ENCODE peak calls at places on chromosomes 11 and 22, in ten cellular contexts. One of them, this sample, is unnamed. For H3K4me1 and H3K9me3, the result is how much of the 10 kb centered on the place peaks cover.

GRCh38 chr22:41395531-41396240 is 13.9 kb downstream of the TEF start:
- DNase-seq in psoas muscle: no peak
- DNase-seq in SK-N-SH: no peak
- DNase-seq in colonic mucosa: no peak
- DNase-seq in effector memory CD4-positive, alpha-beta T cell: no peak
- DNase-seq in astrocyte: no peak
- DNase-seq in aorta: no peak
- DNase-seq in MM.1S: no peak
- DNase-seq in adipocyte: no peak
- DNase-seq in small intestine: no peak
- DNase-seq in this sample: no peak

GRCh38 chr11:11568651-11569229 is 53.1 kb downstream of the GALNT18 start:
- DNase-seq in psoas muscle: no peak
- DNase-seq in SK-N-SH: no peak
- DNase-seq in colonic mucosa: no peak
- DNase-seq in effector memory CD4-positive, alpha-beta T cell: no peak
- DNase-seq in astrocyte: no peak
- DNase-seq in aorta: no peak
- DNase-seq in MM.1S: no peak
- DNase-seq in adipocyte: no peak
- DNase-seq in small intestine: no peak
- DNase-seq in this sample: no peak

GRCh38 chr11:404551-405264 is 10.1 kb downstream of the SIGIRR start:
- DNase-seq in psoas muscle: no peak
- DNase-seq in SK-N-SH: no peak
- DNase-seq in colonic mucosa: no peak
- DNase-seq in effector memory CD4-positive, alpha-beta T cell: no peak
- DNase-seq in astrocyte: no peak
- DNase-seq in aorta: no peak
- DNase-seq in MM.1S: no peak
- DNase-seq in adipocyte: no peak
- DNase-seq in small intestine: no peak
- DNase-seq in this sample: no peak

GRCh38 chr11:31690041-31690440 is 121.1 kb downstream of the PAX6 start:
- DNase-seq in psoas muscle: no peak
- DNase-seq in SK-N-SH: no peak
- DNase-seq in colonic mucosa: no peak
- DNase-seq in effector memory CD4-positive, alpha-beta T cell: no peak
- DNase-seq in astrocyte: peak
- DNase-seq in aorta: no peak
- DNase-seq in MM.1S: no peak
- DNase-seq in adipocyte: peak
- DNase-seq in small intestine: no peak
- DNase-seq in this sample: no peak

GRCh38 chr11:105968021-105968697 is 53.9 kb downstream of the MSANTD4 start:
- DNase-seq in psoas muscle: no peak
- DNase-seq in SK-N-SH: no peak
- DNase-seq in colonic mucosa: no peak
- DNase-seq in effector memory CD4-positive, alpha-beta T cell: no peak
- DNase-seq in astrocyte: peak
- DNase-seq in aorta: no peak
- DNase-seq in MM.1S: no peak
- DNase-seq in adipocyte: peak
- DNase-seq in small intestine: no peak
- DNase-seq in this sample: no peak

GRCh38 chr11:61718613-61719302 is 33.7 kb upstream of the MYRF start:
- DNase-seq in psoas muscle: no peak
- DNase-seq in SK-N-SH: peak
- DNase-seq in colonic mucosa: no peak
- DNase-seq in effector memory CD4-positive, alpha-beta T cell: no peak
- DNase-seq in astrocyte: peak
- DNase-seq in aorta: peak
- DNase-seq in MM.1S: no peak
- DNase-seq in adipocyte: peak
- DNase-seq in small intestine: no peak
- DNase-seq in this sample: no peak

GRCh38 chr11:2150206-2150847 is 10.7 kb downstream of the INS start:
- DNase-seq in psoas muscle: no peak
- DNase-seq in SK-N-SH: peak
- DNase-seq in colonic mucosa: no peak
- DNase-seq in effector memory CD4-positive, alpha-beta T cell: no peak
- DNase-seq in astrocyte: peak
- DNase-seq in aorta: no peak
- DNase-seq in MM.1S: no peak
- DNase-seq in adipocyte: peak
- DNase-seq in small intestine: no peak
- DNase-seq in this sample: no peak

GRCh38 chr11:125404811-125405481 is 91.1 kb downstream of the FEZ1 start:
- DNase-seq in psoas muscle: peak
- DNase-seq in SK-N-SH: peak
- DNase-seq in colonic mucosa: peak
- DNase-seq in effector memory CD4-positive, alpha-beta T cell: peak
- DNase-seq in astrocyte: no peak
- DNase-seq in aorta: peak
- DNase-seq in MM.1S: peak
- DNase-seq in adipocyte: peak
- DNase-seq in small intestine: peak
- DNase-seq in this sample: peak

GRCh38 chr11:77672276-77672675 is 34.7 kb upstream of the CLNS1A start:
- DNase-seq in psoas muscle: no peak
- DNase-seq in SK-N-SH: no peak
- DNase-seq in colonic mucosa: peak
- DNase-seq in effector memory CD4-positive, alpha-beta T cell: no peak
- DNase-seq in astrocyte: peak
- DNase-seq in aorta: no peak
- DNase-seq in MM.1S: no peak
- DNase-seq in adipocyte: peak
- DNase-seq in small intestine: peak
- DNase-seq in this sample: peak

GRCh38 chr11:74438681-74439080 is 28.7 kb downstream of the KCNE3 start:
- DNase-seq in psoas muscle: no peak
- DNase-seq in SK-N-SH: no peak
- DNase-seq in colonic mucosa: no peak
- DNase-seq in effector memory CD4-positive, alpha-beta T cell: no peak
- DNase-seq in astrocyte: no peak
- DNase-seq in aorta: no peak
- DNase-seq in MM.1S: no peak
- DNase-seq in adipocyte: no peak
- DNase-seq in small intestine: no peak
- DNase-seq in this sample: no peak

GRCh38 chr11:85540635-85541034 is 86.5 kb downstream of the DLG2 start:
- DNase-seq in psoas muscle: peak
- DNase-seq in SK-N-SH: no peak
- DNase-seq in colonic mucosa: no peak
- DNase-seq in effector memory CD4-positive, alpha-beta T cell: no peak
- DNase-seq in astrocyte: no peak
- DNase-seq in aorta: no peak
- DNase-seq in MM.1S: no peak
- DNase-seq in adipocyte: no peak
- DNase-seq in small intestine: no peak
- DNase-seq in this sample: no peak

GRCh38 chr22:30305906-30306628 is 16.8 kb upstream of the CASTOR1 start:
- DNase-seq in psoas muscle: no peak
- DNase-seq in SK-N-SH: no peak
- DNase-seq in colonic mucosa: peak
- DNase-seq in effector memory CD4-positive, alpha-beta T cell: no peak
- DNase-seq in astrocyte: no peak
- DNase-seq in aorta: no peak
- DNase-seq in MM.1S: peak
- DNase-seq in adipocyte: no peak
- DNase-seq in small intestine: peak
- DNase-seq in this sample: no peak
- H3K4me1 ChIP-seq in psoas muscle: under half
- H3K4me1 ChIP-seq in SK-N-SH: under half
- H3K4me1 ChIP-seq in colonic mucosa: half or more
- H3K4me1 ChIP-seq in effector memory CD4-positive, alpha-beta T cell: half or more
- H3K4me1 ChIP-seq in astrocyte: under half
- H3K4me1 ChIP-seq in aorta: under half
- H3K4me1 ChIP-seq in MM.1S: half or more
- H3K4me1 ChIP-seq in adipocyte: half or more
- H3K4me1 ChIP-seq in small intestine: under half
- H3K4me1 ChIP-seq in this sample: half or more

GRCh38 chr11:121341609-121342008 is 49.0 kb downstream of the SC5D start:
- DNase-seq in psoas muscle: no peak
- DNase-seq in SK-N-SH: no peak
- DNase-seq in colonic mucosa: peak
- DNase-seq in effector memory CD4-positive, alpha-beta T cell: no peak
- DNase-seq in astrocyte: no peak
- DNase-seq in aorta: no peak
- DNase-seq in MM.1S: no peak
- DNase-seq in adipocyte: no peak
- DNase-seq in small intestine: peak
- DNase-seq in this sample: no peak
- H3K4me3 ChIP-seq in psoas muscle: no peak
- H3K4me3 ChIP-seq in SK-N-SH: no peak
- H3K4me3 ChIP-seq in colonic mucosa: no peak
- H3K4me3 ChIP-seq in effector memory CD4-positive, alpha-beta T cell: no peak
- H3K4me3 ChIP-seq in astrocyte: no peak
- H3K4me3 ChIP-seq in aorta: no peak
- H3K4me3 ChIP-seq in MM.1S: no peak
- H3K4me3 ChIP-seq in adipocyte: no peak
- H3K4me3 ChIP-seq in small intestine: no peak
- H3K4me3 ChIP-seq in this sample: no peak

DNA sequence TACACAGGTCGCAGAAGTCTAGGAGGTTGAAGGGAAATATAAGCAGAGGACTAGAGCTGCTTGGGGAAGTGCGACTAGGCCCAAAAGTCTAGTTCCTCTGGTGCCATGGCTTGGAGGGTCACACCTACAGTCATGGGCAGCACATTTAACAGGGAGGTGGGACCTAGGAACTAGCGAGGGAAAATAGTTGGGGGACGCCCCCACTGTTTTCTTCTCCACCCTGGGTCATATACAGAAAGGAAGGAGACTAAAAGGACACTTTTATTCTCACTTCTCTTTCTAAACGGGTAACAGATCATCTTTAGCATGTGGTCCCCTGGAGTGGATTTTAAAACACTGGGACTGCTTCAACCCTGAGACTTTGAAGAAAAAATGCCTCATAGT is 16.6 kb downstream of the APIP start:
- DNase-seq in psoas muscle: no peak
- DNase-seq in SK-N-SH: no peak
- DNase-seq in colonic mucosa: no peak
- DNase-seq in effector memory CD4-positive, alpha-beta T cell: no peak
- DNase-seq in astrocyte: no peak
- DNase-seq in aorta: no peak
- DNase-seq in MM.1S: no peak
- DNase-seq in adipocyte: no peak
- DNase-seq in small intestine: no peak
- DNase-seq in this sample: no peak
- H3K9me3 ChIP-seq in psoas muscle: under half
- H3K9me3 ChIP-seq in SK-N-SH: under half
- H3K9me3 ChIP-seq in colonic mucosa: under half
- H3K9me3 ChIP-seq in effector memory CD4-positive, alpha-beta T cell: under half
- H3K9me3 ChIP-seq in astrocyte: under half
- H3K9me3 ChIP-seq in aorta: under half
- H3K9me3 ChIP-seq in MM.1S: under half
- H3K9me3 ChIP-seq in adipocyte: under half
- H3K9me3 ChIP-seq in small intestine: under half
- H3K9me3 ChIP-seq in this sample: under half

DNA sequence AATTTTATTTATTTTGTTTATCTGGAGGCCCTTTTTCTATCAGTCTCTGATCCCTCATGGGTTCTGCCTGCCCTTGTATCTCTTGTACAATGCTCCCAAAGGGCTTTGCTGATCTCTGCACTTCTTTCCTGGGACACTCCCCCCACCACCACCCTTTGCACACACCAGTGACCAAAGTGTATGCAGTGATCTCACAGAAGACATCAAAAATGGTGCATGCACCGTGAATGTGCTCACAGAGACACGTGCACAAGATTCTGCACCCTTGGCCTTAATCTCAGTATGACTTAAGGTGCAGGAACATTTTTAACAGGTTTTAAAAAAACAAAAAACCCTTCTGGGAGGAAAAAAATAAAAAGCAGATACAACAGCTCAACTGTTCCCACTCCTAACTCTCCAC is 12.2 kb upstream of the ADSL start:
- DNase-seq in psoas muscle: no peak
- DNase-seq in SK-N-SH: no peak
- DNase-seq in colonic mucosa: no peak
- DNase-seq in effector memory CD4-positive, alpha-beta T cell: no peak
- DNase-seq in astrocyte: no peak
- DNase-seq in aorta: no peak
- DNase-seq in MM.1S: no peak
- DNase-seq in adipocyte: no peak
- DNase-seq in small intestine: no peak
- DNase-seq in this sample: no peak
- H3K4me1 ChIP-seq in psoas muscle: under half
- H3K4me1 ChIP-seq in SK-N-SH: under half
- H3K4me1 ChIP-seq in colonic mucosa: under half
- H3K4me1 ChIP-seq in effector memory CD4-positive, alpha-beta T cell: half or more
- H3K4me1 ChIP-seq in astrocyte: under half
- H3K4me1 ChIP-seq in aorta: under half
- H3K4me1 ChIP-seq in MM.1S: under half
- H3K4me1 ChIP-seq in adipocyte: under half
- H3K4me1 ChIP-seq in small intestine: under half
- H3K4me1 ChIP-seq in this sample: under half